ENCODE peak calls at places on chromosomes 7 and 10, in nine cellular contexts. Y is transverse colon, P is upper lobe of left lung, C is A549, N is SK-N-SH, J is ovary, V is K562, L is esophagus muscularis mucosa, G is sigmoid colon. X is an unnamed sample.

GRCh38 chr7:108660465-108660864 is 90.8 kb downstream of the DNAJB9 start:
- DNase-seq in V (peak), L (no peak), C (no peak), P (no peak), Y (no peak), N (peak), G (no peak), J (no peak), X (no peak)

GRCh38 chr10:33460461-33461294 is 126.2 kb upstream of the NRP1 start:
- DNase-seq in J (peak), G (peak), V (no peak), N (no peak), Y (no peak), L (no peak), P (no peak), C (no peak), X (peak)

GRCh38 chr10:70560511-70560931 is 42.0 kb downstream of the PRF1 start:
- DNase-seq in L (no peak), V (no peak), J (peak), Y (no peak), P (no peak), N (no peak), G (peak), C (no peak), X (no peak)

GRCh38 chr7:15854841-15855576 is 168.5 kb upstream of the MEOX2 start:
- DNase-seq in J (no peak), V (no peak), P (no peak), Y (no peak), N (no peak), G (no peak), L (no peak), C (no peak), X (no peak)

GRCh38 chr7:141071855-141072547 is 1.9 kb upstream of the TMEM178B start:
- DNase-seq in V (no peak), C (no peak), P (peak), N (peak), G (no peak), L (no peak), J (no peak), Y (no peak), X (no peak)

GRCh38 chr10:132443605-132443997 is 46.6 kb downstream of the PWWP2B start:
- DNase-seq in L (no peak), P (peak), C (peak), N (peak), Y (peak), J (no peak), G (no peak), V (peak), X (no peak)

GRCh38 chr10:125316436-125316835 is 156.1 kb upstream of the CTBP2 start:
- DNase-seq in P (no peak), J (no peak), C (no peak), Y (no peak), V (no peak), G (no peak), N (no peak), L (no peak), X (no peak)

GRCh38 chr7:8829100-8829499 is 395.7 kb downstream of the NXPH1 start:
- DNase-seq in N (no peak), P (no peak), V (no peak), L (no peak), Y (no peak), G (no peak), C (no peak), J (no peak), X (no peak)

GRCh38 chr7:127946847-127947246 is 84.4 kb downstream of the LRRC4 start:
- DNase-seq in G (no peak), N (no peak), P (no peak), V (no peak), C (no peak), J (no peak), Y (no peak), L (no peak), X (no peak)

GRCh38 chr10:21314906-21315305 is 210.6 kb downstream of the SKIDA1 start:
- DNase-seq in C (no peak), J (no peak), Y (no peak), G (no peak), V (no peak), L (no peak), P (no peak), N (no peak), X (no peak)

GRCh38 chr7:134703781-134704180 is 57.1 kb downstream of the BPGM start:
- DNase-seq in V (no peak), C (no peak), J (peak), L (no peak), Y (peak), N (no peak), G (peak), P (no peak), X (no peak)

GRCh38 chr10:97889461-97890265 is 40.0 kb downstream of the GOLGA7B start:
- DNase-seq in J (no peak), V (peak), Y (no peak), L (no peak), C (peak), N (peak), P (peak), G (no peak), X (no peak)

GRCh38 chr7:140316165-140316661 is 82.1 kb downstream of the SLC37A3 start:
- DNase-seq in C (peak), J (peak), L (peak), P (no peak), G (peak), Y (peak), N (no peak), V (no peak), X (peak)

GRCh38 chr10:17562572-17562971 is 54.6 kb downstream of the HACD1 start:
- DNase-seq in C (no peak), J (no peak), V (no peak), P (no peak), L (no peak), Y (no peak), N (no peak), G (no peak), X (no peak)

GRCh38 chr7:158596309-158596708 is 8.7 kb upstream of the PTPRN2 start:
- DNase-seq in G (no peak), C (no peak), J (no peak), N (no peak), Y (no peak), L (no peak), V (no peak), P (no peak), X (no peak)

GRCh38 chr7:158596745-158597144 is 9.1 kb upstream of the PTPRN2 start:
- DNase-seq in Y (no peak), N (no peak), L (no peak), J (no peak), P (no peak), C (no peak), V (no peak), G (no peak), X (no peak)

GRCh38 chr7:158592541-158592940 is 4.9 kb upstream of the PTPRN2 start:
- DNase-seq in J (no peak), P (no peak), C (no peak), N (no peak), V (no peak), G (no peak), L (no peak), Y (no peak), X (no peak)

GRCh38 chr7:158591944-158592343 is 4.3 kb upstream of the PTPRN2 start:
- DNase-seq in G (peak), V (no peak), L (no peak), C (no peak), N (no peak), Y (no peak), P (no peak), J (no peak), X (no peak)

DNA sequence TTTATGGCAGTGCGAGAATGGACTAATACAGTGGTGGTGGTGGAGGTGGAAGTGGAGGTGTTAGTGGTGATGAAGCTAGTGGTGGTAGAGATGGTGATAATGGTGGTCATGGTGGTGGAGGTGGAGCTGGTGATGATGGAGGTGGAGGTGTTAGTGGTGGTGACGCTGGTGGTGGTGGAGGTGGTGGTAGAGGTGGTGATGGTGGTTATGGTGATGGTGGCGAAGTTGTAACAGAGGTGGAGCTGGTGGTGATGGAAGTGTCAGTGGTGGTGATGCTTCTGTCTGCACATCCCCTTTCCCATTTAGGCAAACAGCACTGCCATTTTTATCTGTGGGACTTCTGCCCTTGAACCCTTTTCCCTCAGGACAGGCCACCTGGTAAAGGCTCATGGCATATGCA is 7.4 kb upstream of the PTPRN2 start:
- DNase-seq in J (no peak), L (peak), G (no peak), Y (no peak), V (no peak), N (no peak), C (peak), P (no peak), X (no peak)
- TF ChIP-seq EP300 in J (no peak), L (no peak), G (no peak), Y (no peak), V (no peak), N (no peak), C (no peak), P (no peak), X (no peak)

GRCh38 chr7:131288446-131288845 is 39.2 kb upstream of the MKLN1 start:
- DNase-seq in G (no peak), Y (no peak), J (no peak), C (no peak), P (no peak), V (no peak), L (no peak), N (no peak), X (no peak)
- H3K4me3 ChIP-seq in G (no peak), Y (no peak), J (no peak), C (no peak), P (no peak), V (no peak), L (no peak), N (no peak), X (no peak)

GRCh38 chr10:1268856-1269255 is 212.7 kb downstream of the WDR37 start:
- DNase-seq in N (no peak), Y (no peak), P (no peak), V (peak), L (no peak), G (no peak), J (no peak), C (no peak), X (no peak)
- TF ChIP-seq EP300 in N (no peak), Y (no peak), P (no peak), V (no peak), L (no peak), G (no peak), J (no peak), C (no peak), X (peak)

GRCh38 chr10:24574578-24575155 is 149.0 kb downstream of the ARHGAP21 start:
- DNase-seq in J (no peak), C (no peak), V (peak), G (no peak), N (no peak), L (no peak), P (no peak), Y (no peak), X (no peak)

GRCh38 chr10:24570658-24571426 is 152.8 kb downstream of the ARHGAP21 start:
- DNase-seq in C (no peak), G (no peak), J (no peak), N (no peak), V (no peak), P (no peak), Y (no peak), L (peak), X (no peak)

GRCh38 chr10:24569828-24570657 is 153.6 kb downstream of the ARHGAP21 start:
- DNase-seq in V (peak), Y (no peak), C (no peak), L (no peak), G (no peak), P (peak), N (no peak), J (no peak), X (no peak)

GRCh38 chr10:24574161-24574560 is 149.5 kb downstream of the ARHGAP21 start:
- DNase-seq in G (no peak), N (no peak), P (no peak), Y (no peak), L (no peak), J (no peak), V (no peak), C (no peak), X (no peak)

GRCh38 chr10:24571870-24572450 is 151.7 kb downstream of the ARHGAP21 start:
- DNase-seq in V (no peak), J (no peak), L (peak), G (no peak), Y (no peak), P (no peak), N (no peak), C (no peak), X (no peak)
- H3K4me3 ChIP-seq in V (no peak), J (no peak), L (no peak), G (no peak), Y (no peak), P (no peak), N (no peak), C (no peak), X (no peak)

GRCh38 chr7:30717181-30717580 is 34.8 kb upstream of the INMT start:
- DNase-seq in L (no peak), C (peak), P (no peak), J (no peak), V (no peak), N (no peak), G (no peak), Y (no peak), X (no peak)
- TF ChIP-seq EP300 in L (no peak), C (no peak), P (no peak), J (no peak), V (no peak), N (no peak), G (no peak), Y (no peak), X (no peak)

GRCh38 chr7:130341882-130342281 is 2.7 kb upstream of the CPA5 start:
- DNase-seq in C (no peak), G (no peak), P (no peak), L (no peak), J (no peak), Y (no peak), N (no peak), V (no peak), X (no peak)
- H3K4me3 ChIP-seq in C (no peak), G (no peak), P (no peak), L (no peak), J (no peak), Y (no peak), N (no peak), V (no peak), X (no peak)

DNA sequence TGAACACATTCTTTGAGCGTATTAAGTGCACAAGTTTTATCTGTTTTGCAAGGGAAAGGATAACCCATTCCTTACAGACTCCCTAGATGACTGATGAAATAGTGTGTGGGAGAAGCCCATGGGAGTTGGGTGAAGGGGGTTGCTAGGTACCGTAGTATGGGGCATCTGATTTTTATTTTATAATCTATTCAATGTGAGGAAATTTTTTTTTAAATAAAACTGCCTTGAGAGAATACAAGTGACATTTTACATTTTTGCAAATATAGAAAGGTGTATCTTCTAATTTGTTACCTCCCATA is 1.4 kb downstream of the BTAF1 start:
- DNase-seq in N (peak), G (no peak), C (no peak), L (no peak), P (no peak), J (no peak), V (no peak), Y (no peak), X (no peak)
- TF ChIP-seq EP300 in N (no peak), G (no peak), C (no peak), L (no peak), P (no peak), J (no peak), V (no peak), Y (no peak), X (no peak)

GRCh38 chr7:130945411-130945811 is 211.4 kb upstream of the KLF14 start:
- DNase-seq in G (no peak), L (no peak), Y (no peak), V (no peak), N (no peak), C (no peak), J (no peak), P (no peak), X (no peak)
- H3K4me3 ChIP-seq in G (no peak), L (no peak), Y (no peak), V (no peak), N (no peak), C (no peak), J (no peak), P (no peak), X (no peak)

X was measured in tibial nerve.